ENCODE peak calls at places on chromosomes 16 and 17, in four cellular contexts. O is fibroblast of villous mesenchyme, E is small intestine, Y is fibroblast of mammary gland. G is an unnamed sample.

GRCh38 chr17:75869282-75870141 is 8.9 kb downstream of the TRIM47 start:
- DNase-seq in O (peak), E (peak), Y (peak), G (no peak)

GRCh38 chr17:38349097-38349904 is 2.3 kb upstream of the SOCS7 start:
- DNase-seq in O (peak), E (peak), Y (peak), G (peak)

GRCh38 chr17:79011451-79012147 is 2.0 kb upstream of the CANT1 start:
- DNase-seq in O (peak), E (no peak), Y (peak), G (no peak)

GRCh38 chr17:45936610-45937009 is 42.3 kb downstream of the MAPT start:
- DNase-seq in O (no peak), E (no peak), Y (no peak), G (no peak)

GRCh38 chr17:8079291-8080207 is 8.0 kb downstream of the ALOX12B start:
- DNase-seq in O (peak), E (peak), Y (peak), G (peak)

GRCh38 chr16:71645450-71645849 is 19.5 kb downstream of the MARVELD3 start:
- DNase-seq in O (peak), E (peak), Y (peak), G (no peak)

GRCh38 chr17:64004903-64005733 is 7.0 kb downstream of the PRR29 start:
- DNase-seq in O (no peak), E (no peak), Y (no peak), G (no peak)

GRCh38 chr16:24853830-24854229 is 8.1 kb downstream of the SLC5A11 start:
- DNase-seq in O (peak), E (no peak), Y (peak), G (no peak)

GRCh38 chr17:10844667-10845387 is 6.9 kb upstream of the PIRT start:
- DNase-seq in O (peak), E (peak), Y (peak), G (peak)
- H3K4me3 ChIP-seq in O (peak), E (peak), Y (peak), G (peak)

GRCh38 chr16:65521685-65522338 is 399.9 kb upstream of the CDH11 start:
- DNase-seq in O (no peak), E (no peak), Y (no peak), G (no peak)
- H3K4me3 ChIP-seq in O (no peak), E (no peak), Y (no peak), G (no peak)

GRCh38 chr17:81068411-81068810 is 33.5 kb downstream of the BAIAP2 start:
- DNase-seq in O (no peak), E (no peak), Y (no peak), G (no peak)
- H3K4me3 ChIP-seq in O (no peak), E (no peak), Y (no peak), G (no peak)

DNA sequence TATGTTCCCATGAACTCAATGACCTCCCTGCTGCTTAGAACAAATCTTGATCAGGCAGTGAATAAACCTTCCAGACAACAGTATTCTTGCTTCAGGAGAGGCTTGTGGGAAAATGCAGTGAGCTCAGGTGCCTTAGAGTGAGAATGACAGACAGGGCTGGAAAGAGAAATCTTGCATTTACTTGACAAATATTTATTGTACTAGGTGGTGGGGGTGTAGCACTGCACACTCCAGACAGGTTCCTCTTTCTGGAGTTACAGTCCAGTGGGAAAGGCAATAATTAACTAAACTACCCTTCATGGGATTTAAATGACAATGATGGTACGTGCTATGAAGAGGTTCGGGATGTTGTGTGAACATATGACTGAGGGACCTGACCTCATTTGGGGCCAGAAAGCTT is 182.9 kb downstream of the SHISA9 start:
- DNase-seq in O (no peak), E (no peak), Y (no peak), G (no peak)
- H3K4me3 ChIP-seq in O (no peak), E (no peak), Y (no peak), G (no peak)

GRCh38 chr16:54284931-54285413 is 1.6 kb downstream of the IRX3 start:
- DNase-seq in O (no peak), E (no peak), Y (peak), G (no peak)
- H3K4me3 ChIP-seq in O (peak), E (no peak), Y (peak), G (peak)

GRCh38 chr17:61658183-61658582 is 67.2 kb upstream of the NACA2 start:
- DNase-seq in O (no peak), E (no peak), Y (no peak), G (no peak)

GRCh38 chr17:61661135-61661534 is 70.1 kb upstream of the NACA2 start:
- DNase-seq in O (peak), E (no peak), Y (no peak), G (no peak)

GRCh38 chr17:61659437-61659836 is 68.4 kb upstream of the NACA2 start:
- DNase-seq in O (no peak), E (no peak), Y (no peak), G (no peak)

GRCh38 chr17:61662771-61663170 is 71.8 kb upstream of the NACA2 start:
- DNase-seq in O (no peak), E (no peak), Y (peak), G (no peak)

DNA sequence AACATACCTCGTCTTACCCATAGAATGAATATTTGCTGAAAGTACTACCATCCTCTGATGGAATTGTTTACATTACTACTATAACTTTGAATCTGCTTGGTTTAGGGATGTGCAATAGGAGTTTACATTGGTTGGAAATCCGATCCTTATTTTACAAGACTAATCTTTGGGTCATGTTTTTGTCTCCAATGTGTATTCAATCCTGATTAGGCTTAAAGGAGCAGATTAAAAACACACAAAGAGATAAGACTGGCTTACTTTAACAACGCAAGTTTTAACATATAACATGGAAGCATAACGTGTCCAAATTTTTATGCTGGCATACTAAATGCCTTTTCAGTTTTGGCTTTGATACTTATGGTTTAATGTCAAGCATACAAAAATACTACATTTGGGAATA is 69.7 kb upstream of the NACA2 start:
- DNase-seq in O (peak), E (no peak), Y (no peak), G (no peak)
- H3K4me3 ChIP-seq in O (no peak), E (no peak), Y (no peak), G (no peak)

DNA sequence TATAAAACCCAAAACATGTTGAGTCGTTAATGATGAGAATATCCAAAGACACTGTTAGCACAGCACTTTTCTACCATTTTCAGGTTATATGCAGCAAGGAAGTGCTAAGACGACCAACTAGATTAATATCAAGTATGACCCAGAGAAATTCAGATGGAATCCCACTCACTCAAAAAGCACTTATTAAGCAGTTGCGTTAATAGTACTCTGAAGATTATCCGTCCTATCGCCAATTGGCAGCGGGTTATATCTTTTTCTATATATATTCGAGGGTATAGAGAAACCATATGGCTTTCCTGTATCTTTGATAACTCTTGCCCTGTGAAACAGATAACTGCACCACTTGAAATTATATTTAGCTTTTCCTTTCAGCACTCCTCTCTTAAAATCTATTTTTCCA is 1.1 kb downstream of the CRLF3 start:
- DNase-seq in O (no peak), E (no peak), Y (no peak), G (no peak)
- H3K4me3 ChIP-seq in O (peak), E (peak), Y (peak), G (peak)

GRCh38 chr16:23838485-23839142 is 2.8 kb downstream of the PRKCB start:
- DNase-seq in O (no peak), E (peak), Y (no peak), G (no peak)

GRCh38 chr16:23837553-23838308 is 1.9 kb downstream of the PRKCB start:
- DNase-seq in O (no peak), E (no peak), Y (no peak), G (no peak)

GRCh38 chr16:23835390-23836077 is at the start of gene PRKCB:
- DNase-seq in O (peak), E (peak), Y (peak), G (peak)

GRCh38 chr16:23836078-23836403 is 258 bp downstream of the PRKCB start:
- DNase-seq in O (no peak), E (no peak), Y (no peak), G (peak)

GRCh38 chr16:23836404-23837291 is 865 bp downstream of the PRKCB start:
- DNase-seq in O (no peak), E (peak), Y (no peak), G (peak)
- H3K4me3 ChIP-seq in O (no peak), E (peak), Y (no peak), G (peak)

GRCh38 chr17:42107124-42107523 is 5.4 kb downstream of the DHX58 start:
- DNase-seq in O (no peak), E (no peak), Y (no peak), G (no peak)
- H3K4me3 ChIP-seq in O (no peak), E (peak), Y (no peak), G (peak)

GRCh38 chr17:83121921-83122820 is 42.8 kb downstream of the METRNL start:
- DNase-seq in O (no peak), E (no peak), Y (peak), G (peak)
- H3K4me3 ChIP-seq in O (no peak), E (no peak), Y (no peak), G (no peak)